ENCODE peak calls at places on chromosome 9, in four cellular contexts. G, F, K and A are unnamed samples.
A peak's percentile ranks its signal among the peaks of the same experiment; 100 is the strongest.

GRCh38 chr9:68740561-68740960 is 35.5 kb downstream of the PIP5K1B start:
- DNase-seq in G (peak; percentile 44), K (no peak), F (no peak), A (no peak)

GRCh38 chr9:87062706-87063105 is 115.4 kb upstream of the GAS1 start:
- DNase-seq in K (no peak), G (no peak), F (no peak), A (no peak)

GRCh38 chr9:102273952-102274351 is 535.5 kb upstream of the GRIN3A start:
- DNase-seq in G (no peak), F (no peak), K (no peak), A (no peak)

GRCh38 chr9:93945400-93946337 is 9.5 kb downstream of the BARX1 start:
- DNase-seq in K (no peak), G (no peak), F (peak; percentile 55), A (no peak)

GRCh38 chr9:82247318-82247717 is 258.7 kb downstream of the SPATA31D1 start:
- DNase-seq in F (no peak), G (no peak), K (no peak), A (no peak)

GRCh38 chr9:113479150-113479761 is 15.7 kb downstream of the RGS3 start:
- DNase-seq in G (peak; percentile 63), K (no peak), F (no peak), A (no peak)

GRCh38 chr9:122364783-122365150 is 6.1 kb upstream of the PTGS1 start:
- DNase-seq in K (no peak), G (no peak), F (no peak), A (no peak)

GRCh38 chr9:26975728-26976707 is 19.8 kb downstream of the IFT74 start:
- DNase-seq in K (no peak), G (peak; percentile 38), F (peak; percentile 88), A (no peak)

GRCh38 chr9:114272739-114273431 is 50.0 kb upstream of the ORM1 start:
- DNase-seq in F (no peak), K (no peak), G (no peak), A (no peak)

GRCh38 chr9:70535546-70536323 is 121.3 kb upstream of the KLF9 start:
- DNase-seq in K (no peak), F (no peak), G (no peak), A (no peak)

GRCh38 chr9:110283736-110284135 is 27.4 kb upstream of the TXN start:
- DNase-seq in F (no peak), K (no peak), G (no peak), A (no peak)

DNA sequence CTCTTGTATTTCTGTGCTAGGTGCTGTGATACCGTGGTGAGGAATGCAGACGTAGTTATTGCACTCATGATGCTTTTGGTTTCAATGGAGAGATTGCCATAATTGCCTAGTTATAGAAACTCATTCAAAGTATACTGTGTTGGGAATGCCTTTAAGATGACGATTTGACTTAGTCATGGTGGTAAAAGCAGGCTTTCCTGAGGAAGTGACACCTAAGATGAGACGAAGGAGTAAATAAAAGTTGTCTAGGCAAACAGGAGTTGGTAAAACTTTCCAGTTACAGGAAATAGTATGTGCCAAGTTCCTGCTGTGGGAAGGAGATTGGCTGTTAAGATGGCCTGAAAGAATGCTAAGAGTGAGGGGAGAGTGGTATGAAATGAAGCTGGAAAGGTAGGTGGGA is 48.1 kb downstream of the FOCAD start:
- DNase-seq in F (no peak), G (no peak), K (no peak), A (no peak)
- TF ChIP-seq POLR2AphosphoS5 in F (no peak), G (no peak), K (no peak), A (no peak)

DNA sequence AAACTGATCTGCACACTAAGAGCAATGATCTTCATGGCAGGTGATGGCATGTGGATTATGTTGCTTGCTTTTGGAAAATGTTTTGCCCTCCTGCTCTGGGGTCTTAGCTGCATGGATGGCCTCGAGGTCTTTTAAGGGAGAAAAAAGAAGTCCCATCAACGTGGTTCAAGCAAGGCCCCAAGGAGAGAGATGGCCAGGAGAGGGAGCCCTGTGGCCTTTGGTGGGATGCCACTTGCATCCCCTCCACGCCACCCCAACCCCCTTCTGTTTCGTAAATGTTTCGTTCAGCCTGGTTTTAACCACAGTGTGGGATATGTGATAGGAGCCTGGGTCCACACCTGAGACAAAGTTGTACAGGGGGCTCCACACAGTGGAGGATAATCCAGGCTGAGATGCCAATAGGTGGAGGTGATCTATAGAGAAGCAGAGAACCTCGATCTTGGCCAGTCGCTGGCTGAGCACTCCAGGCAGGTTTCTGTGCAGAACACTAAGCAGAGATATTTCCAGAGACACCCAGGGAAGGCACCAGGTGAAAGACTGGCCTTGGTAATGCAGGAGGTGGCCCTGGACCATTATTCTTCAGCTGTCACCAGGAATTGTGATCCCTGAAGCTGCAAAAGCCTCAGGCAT is 25.8 kb upstream of the FRRS1L start:
- DNase-seq in K (peak; percentile 27), G (peak; percentile 68), F (peak; percentile 85), A (no peak)
- TF ChIP-seq POLR2AphosphoS5 in K (no peak), G (peak; percentile 17), F (no peak), A (no peak)

GRCh38 chr9:34123682-34124081 is 2.8 kb downstream of the DCAF12 start:
- DNase-seq in F (no peak), K (no peak), G (peak; percentile 27), A (no peak)
- TF ChIP-seq POLR2AphosphoS5 in F (no peak), K (no peak), G (no peak), A (no peak)

DNA sequence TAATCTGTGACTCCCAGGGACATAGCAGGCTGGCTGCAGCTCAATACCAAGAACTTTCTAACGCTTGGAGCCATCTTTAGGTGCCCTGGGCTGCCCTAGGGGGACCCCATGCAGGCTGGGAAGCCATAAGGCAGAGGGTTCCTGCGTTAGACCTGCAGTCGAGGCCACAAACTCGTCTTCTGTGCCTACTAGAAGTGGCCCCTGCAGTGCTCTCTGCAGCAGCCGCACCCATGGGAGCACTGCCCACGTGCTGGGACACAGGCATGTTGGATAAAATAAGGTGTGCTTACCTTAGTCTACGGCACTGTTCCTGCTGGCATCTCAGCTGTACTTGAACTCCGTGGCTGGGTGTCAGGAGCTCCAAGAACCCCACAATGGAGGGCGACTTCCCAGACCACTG is 9.4 kb downstream of the TOR1B start:
- DNase-seq in F (no peak), K (no peak), G (no peak), A (no peak)
- TF ChIP-seq POLR2AphosphoS5 in F (no peak), K (no peak), G (no peak), A (no peak)

DNA sequence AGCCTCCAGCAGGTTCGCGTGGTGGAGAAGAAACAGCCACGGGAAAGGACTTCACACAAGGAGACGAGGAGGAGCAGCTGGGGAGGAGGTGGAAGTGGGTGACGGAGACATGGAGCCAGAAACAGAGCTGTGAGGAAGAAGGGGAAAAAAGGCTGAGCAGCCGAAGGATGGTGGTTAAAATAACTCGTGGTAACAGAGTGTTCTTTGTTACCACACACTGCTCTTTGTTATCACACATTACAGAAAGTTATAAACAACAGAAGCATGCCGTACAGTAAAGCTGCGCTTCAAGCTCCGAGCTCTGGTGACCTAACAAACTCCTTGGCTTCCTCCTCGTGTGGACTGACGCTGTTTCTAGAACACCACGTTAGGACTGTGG is 215.4 kb downstream of the GLIS3 start:
- DNase-seq in K (no peak), G (no peak), F (no peak), A (no peak)
- TF ChIP-seq POLR2AphosphoS5 in K (no peak), G (peak; percentile 63), F (no peak), A (no peak)

GRCh38 chr9:78295731-78296130 is 1.2 kb upstream of the PSAT1 start:
- DNase-seq in F (no peak), G (no peak), K (no peak), A (no peak)

GRCh38 chr9:78297672-78297961 is 692 bp downstream of the PSAT1 start:
- DNase-seq in G (no peak), K (no peak), F (no peak), A (no peak)

GRCh38 chr9:78296893-78297671 is at the start of gene PSAT1:
- DNase-seq in K (peak; percentile 95), G (peak; percentile 91), F (peak; percentile 98), A (peak; percentile 92)

GRCh38 chr9:78295177-78295575 is 1.7 kb upstream of the PSAT1 start:
- DNase-seq in K (no peak), G (no peak), F (peak; percentile 22), A (no peak)

GRCh38 chr9:78296208-78296892 is 575 bp upstream of the PSAT1 start:
- DNase-seq in F (peak; percentile 82), G (peak; percentile 75), K (no peak), A (no peak)
- TF ChIP-seq POLR2AphosphoS5 in F (no peak), G (peak; percentile 7), K (no peak), A (no peak)

GRCh38 chr9:137432687-137433348 is 8.3 kb downstream of the ENTPD8 start:
- DNase-seq in F (no peak), G (no peak), K (no peak), A (no peak)
- TF ChIP-seq POLR2AphosphoS5 in F (no peak), G (no peak), K (no peak), A (no peak)

DNA sequence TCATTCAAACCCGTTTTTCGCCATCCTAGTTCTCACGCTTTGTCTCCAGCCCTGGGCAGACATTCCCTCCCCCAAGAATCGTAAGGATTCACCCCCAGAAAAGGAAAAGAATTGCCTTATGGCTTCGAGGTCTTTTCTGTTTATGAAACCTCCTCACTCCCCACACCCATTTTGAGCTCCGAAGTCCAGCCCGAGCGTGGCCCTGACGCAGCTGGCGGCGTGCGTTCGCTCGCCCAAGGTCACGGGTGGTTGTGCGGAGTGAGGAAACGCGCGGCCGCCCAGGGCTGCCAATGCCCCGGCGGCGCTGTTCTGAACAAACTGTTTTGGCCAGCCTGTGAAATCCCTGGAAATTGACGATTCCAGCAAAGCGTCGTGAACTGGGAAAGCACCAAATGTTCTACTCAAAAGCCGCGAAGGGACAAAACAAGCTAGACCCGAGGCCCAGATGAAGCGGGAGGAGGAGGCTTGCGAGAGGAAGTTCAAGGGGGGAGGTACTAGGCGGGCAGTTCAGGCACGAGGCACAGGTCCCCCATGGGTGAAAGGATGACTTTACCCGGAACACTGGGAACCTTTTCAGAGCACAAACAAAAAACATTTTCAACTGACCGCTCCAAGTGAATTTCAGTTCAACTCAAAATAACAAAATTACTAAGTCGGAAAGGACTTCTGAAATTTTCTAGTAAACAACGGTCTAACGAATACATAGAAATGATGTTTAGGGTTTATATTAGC is 683 bp upstream of the ZFAND5 start:
- DNase-seq in F (peak; percentile 79), K (no peak), G (peak; percentile 85), A (no peak)
- TF ChIP-seq POLR2AphosphoS5 in F (no peak), K (no peak), G (peak; percentile 65), A (no peak)

DNA sequence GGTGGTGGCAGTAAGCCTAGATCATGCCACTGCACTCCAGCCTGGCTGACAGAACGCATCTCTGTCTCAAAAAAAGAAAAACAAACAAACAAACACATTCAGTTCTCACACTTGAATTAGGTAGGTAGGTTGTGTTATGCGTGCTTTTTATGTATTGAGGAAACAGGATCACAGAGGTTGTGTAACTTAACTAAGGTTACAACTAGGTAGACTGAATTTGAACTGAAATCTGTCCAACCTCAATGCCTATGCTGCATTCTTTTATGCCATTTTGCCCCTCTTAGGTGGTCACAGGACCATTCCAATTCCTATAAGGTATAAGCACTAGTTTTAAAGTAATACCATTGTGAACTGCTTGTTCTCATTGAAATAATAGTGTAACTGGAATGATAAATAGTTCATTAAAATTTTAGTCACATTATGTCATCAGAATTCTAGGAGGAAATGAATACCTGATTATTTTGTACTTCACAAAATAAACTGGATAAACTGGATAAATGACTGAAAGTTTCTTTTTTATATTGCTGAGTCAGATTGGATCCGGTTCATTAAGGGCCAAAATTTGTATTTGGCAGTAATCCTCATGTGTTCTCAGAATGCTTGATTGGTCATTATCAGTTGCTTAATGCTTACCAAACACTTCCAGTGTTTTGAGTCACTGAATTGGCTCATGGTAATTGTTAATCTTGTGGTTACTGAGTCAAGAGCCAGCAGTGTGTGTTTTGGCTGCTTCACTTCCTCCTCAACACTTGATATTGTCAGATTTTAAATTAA is 7.1 kb downstream of the UBAP1 start:
- DNase-seq in G (peak; percentile 57), K (no peak), F (no peak), A (peak; percentile 40)
- TF ChIP-seq POLR2AphosphoS5 in G (peak; percentile 96), K (no peak), F (no peak), A (no peak)